ENCODE peak calls at places on chromosomes 1 and 21, in nine cellular contexts. One of them, this sample, is unnamed.
A peak's percentile ranks its signal among the peaks of the same experiment; 100 is the strongest.

GRCh38 chr21:34526618-34527290 is 14.7 kb upstream of the KCNE1 start:
- DNase-seq in H7: peak; percentile 59
- DNase-seq in AG09309: peak; percentile 100
- DNase-seq in heart right ventricle: peak; percentile 92
- DNase-seq in A549: peak; percentile 93
- DNase-seq in left ventricle myocardium inferior: peak; percentile 72
- DNase-seq in GM13977: peak; percentile 38
- DNase-seq in left ventricle myocardium superior: peak; percentile 65
- DNase-seq in activated T-cell treated with anti-CD3 and anti-CD28 coated beads, Interleukin-2, amount 50 U/mL, for 4 hours: peak; percentile 15
- DNase-seq in this sample: peak; percentile 82

GRCh38 chr1:119871881-119872280 is 24.4 kb downstream of the ADAM30 start:
- DNase-seq in H7: no peak
- DNase-seq in left ventricle myocardium superior: no peak
- DNase-seq in GM13977: no peak
- DNase-seq in left ventricle myocardium inferior: no peak
- DNase-seq in heart right ventricle: no peak
- DNase-seq in activated T-cell treated with anti-CD3 and anti-CD28 coated beads, Interleukin-2, amount 50 U/mL, for 4 hours: no peak
- DNase-seq in A549: no peak
- DNase-seq in AG09309: no peak
- DNase-seq in this sample: no peak

GRCh38 chr1:113415256-113416189 is 25.2 kb downstream of the MAGI3 start:
- DNase-seq in activated T-cell treated with anti-CD3 and anti-CD28 coated beads, Interleukin-2, amount 50 U/mL, for 4 hours: no peak
- DNase-seq in A549: no peak
- DNase-seq in AG09309: no peak
- DNase-seq in left ventricle myocardium inferior: no peak
- DNase-seq in H7: no peak
- DNase-seq in GM13977: no peak
- DNase-seq in heart right ventricle: no peak
- DNase-seq in left ventricle myocardium superior: no peak
- DNase-seq in this sample: no peak

GRCh38 chr1:108646661-108647269 is 14.1 kb downstream of the HENMT1 start:
- DNase-seq in activated T-cell treated with anti-CD3 and anti-CD28 coated beads, Interleukin-2, amount 50 U/mL, for 4 hours: peak; percentile 64
- DNase-seq in H7: no peak
- DNase-seq in AG09309: peak; percentile 76
- DNase-seq in GM13977: no peak
- DNase-seq in left ventricle myocardium superior: peak; percentile 78
- DNase-seq in heart right ventricle: peak; percentile 65
- DNase-seq in left ventricle myocardium inferior: peak; percentile 71
- DNase-seq in A549: peak; percentile 24
- DNase-seq in this sample: peak; percentile 53

GRCh38 chr1:222310830-222311229 is 237.1 kb downstream of the HHIPL2 start:
- DNase-seq in left ventricle myocardium inferior: peak; percentile 34
- DNase-seq in A549: no peak
- DNase-seq in GM13977: no peak
- DNase-seq in left ventricle myocardium superior: peak; percentile 46
- DNase-seq in heart right ventricle: peak; percentile 59
- DNase-seq in AG09309: no peak
- DNase-seq in activated T-cell treated with anti-CD3 and anti-CD28 coated beads, Interleukin-2, amount 50 U/mL, for 4 hours: no peak
- DNase-seq in H7: no peak
- DNase-seq in this sample: no peak

GRCh38 chr1:1470626-1471388 is 758 bp upstream of the ATAD3B start:
- DNase-seq in left ventricle myocardium superior: no peak
- DNase-seq in AG09309: no peak
- DNase-seq in activated T-cell treated with anti-CD3 and anti-CD28 coated beads, Interleukin-2, amount 50 U/mL, for 4 hours: no peak
- DNase-seq in GM13977: no peak
- DNase-seq in H7: peak; percentile 20
- DNase-seq in A549: no peak
- DNase-seq in heart right ventricle: no peak
- DNase-seq in left ventricle myocardium inferior: no peak
- DNase-seq in this sample: peak; percentile 59

GRCh38 chr1:119160851-119161250 is 20.4 kb upstream of the WARS2 start:
- DNase-seq in H7: no peak
- DNase-seq in heart right ventricle: no peak
- DNase-seq in GM13977: no peak
- DNase-seq in AG09309: peak; percentile 79
- DNase-seq in left ventricle myocardium inferior: no peak
- DNase-seq in A549: no peak
- DNase-seq in activated T-cell treated with anti-CD3 and anti-CD28 coated beads, Interleukin-2, amount 50 U/mL, for 4 hours: no peak
- DNase-seq in left ventricle myocardium superior: no peak
- DNase-seq in this sample: no peak

GRCh38 chr1:23217421-23218115 is at the start of gene HTR1D:
- DNase-seq in GM13977: no peak
- DNase-seq in AG09309: no peak
- DNase-seq in left ventricle myocardium inferior: no peak
- DNase-seq in activated T-cell treated with anti-CD3 and anti-CD28 coated beads, Interleukin-2, amount 50 U/mL, for 4 hours: no peak
- DNase-seq in heart right ventricle: no peak
- DNase-seq in left ventricle myocardium superior: no peak
- DNase-seq in A549: no peak
- DNase-seq in H7: peak; percentile 95
- DNase-seq in this sample: peak; percentile 86

GRCh38 chr1:54051936-54052469 is 1.0 kb downstream of the TMEM59 start:
- DNase-seq in A549: no peak
- DNase-seq in GM13977: no peak
- DNase-seq in left ventricle myocardium superior: no peak
- DNase-seq in H7: peak; percentile 30
- DNase-seq in activated T-cell treated with anti-CD3 and anti-CD28 coated beads, Interleukin-2, amount 50 U/mL, for 4 hours: no peak
- DNase-seq in left ventricle myocardium inferior: no peak
- DNase-seq in AG09309: no peak
- DNase-seq in heart right ventricle: no peak
- DNase-seq in this sample: no peak

GRCh38 chr1:182687361-182687760 is 3.0 kb upstream of the RGS8 start:
- DNase-seq in left ventricle myocardium inferior: no peak
- DNase-seq in H7: no peak
- DNase-seq in A549: no peak
- DNase-seq in left ventricle myocardium superior: no peak
- DNase-seq in AG09309: no peak
- DNase-seq in heart right ventricle: no peak
- DNase-seq in GM13977: no peak
- DNase-seq in activated T-cell treated with anti-CD3 and anti-CD28 coated beads, Interleukin-2, amount 50 U/mL, for 4 hours: no peak
- DNase-seq in this sample: no peak

GRCh38 chr1:244887281-244887680 is 22.9 kb upstream of the HNRNPU start:
- DNase-seq in GM13977: no peak
- DNase-seq in H7: no peak
- DNase-seq in A549: no peak
- DNase-seq in left ventricle myocardium superior: no peak
- DNase-seq in left ventricle myocardium inferior: no peak
- DNase-seq in heart right ventricle: no peak
- DNase-seq in AG09309: no peak
- DNase-seq in activated T-cell treated with anti-CD3 and anti-CD28 coated beads, Interleukin-2, amount 50 U/mL, for 4 hours: no peak
- DNase-seq in this sample: no peak

GRCh38 chr1:89739013-89739843 is 81.6 kb upstream of the LRRC8D start:
- DNase-seq in heart right ventricle: no peak
- DNase-seq in left ventricle myocardium inferior: no peak
- DNase-seq in H7: no peak
- DNase-seq in AG09309: no peak
- DNase-seq in A549: peak; percentile 28
- DNase-seq in GM13977: no peak
- DNase-seq in left ventricle myocardium superior: no peak
- DNase-seq in activated T-cell treated with anti-CD3 and anti-CD28 coated beads, Interleukin-2, amount 50 U/mL, for 4 hours: peak; percentile 54
- DNase-seq in this sample: no peak

GRCh38 chr1:211680752-211681327 is 5.4 kb upstream of the NEK2 start:
- DNase-seq in AG09309: peak; percentile 63
- DNase-seq in heart right ventricle: peak; percentile 52
- DNase-seq in A549: peak; percentile 91
- DNase-seq in GM13977: peak; percentile 78
- DNase-seq in H7: peak; percentile 80
- DNase-seq in left ventricle myocardium superior: peak; percentile 76
- DNase-seq in left ventricle myocardium inferior: peak; percentile 46
- DNase-seq in activated T-cell treated with anti-CD3 and anti-CD28 coated beads, Interleukin-2, amount 50 U/mL, for 4 hours: peak; percentile 65
- DNase-seq in this sample: peak; percentile 74

GRCh38 chr21:32226444-32226843 is 52.4 kb downstream of the MIS18A start:
- DNase-seq in heart right ventricle: no peak
- DNase-seq in left ventricle myocardium superior: no peak
- DNase-seq in A549: no peak
- DNase-seq in AG09309: no peak
- DNase-seq in GM13977: no peak
- DNase-seq in activated T-cell treated with anti-CD3 and anti-CD28 coated beads, Interleukin-2, amount 50 U/mL, for 4 hours: no peak
- DNase-seq in H7: no peak
- DNase-seq in left ventricle myocardium inferior: no peak
- DNase-seq in this sample: no peak

GRCh38 chr1:161185282-161185682 is 8.0 kb upstream of the B4GALT3 start:
- DNase-seq in GM13977: peak; percentile 88
- DNase-seq in A549: no peak
- DNase-seq in AG09309: no peak
- DNase-seq in heart right ventricle: peak; percentile 91
- DNase-seq in H7: peak; percentile 22
- DNase-seq in activated T-cell treated with anti-CD3 and anti-CD28 coated beads, Interleukin-2, amount 50 U/mL, for 4 hours: peak; percentile 51
- DNase-seq in left ventricle myocardium inferior: peak; percentile 78
- DNase-seq in left ventricle myocardium superior: peak; percentile 73
- DNase-seq in this sample: no peak

GRCh38 chr1:180286417-180286816 is 56.4 kb downstream of the LHX4 start:
- DNase-seq in left ventricle myocardium inferior: no peak
- DNase-seq in activated T-cell treated with anti-CD3 and anti-CD28 coated beads, Interleukin-2, amount 50 U/mL, for 4 hours: no peak
- DNase-seq in A549: no peak
- DNase-seq in left ventricle myocardium superior: no peak
- DNase-seq in H7: no peak
- DNase-seq in heart right ventricle: no peak
- DNase-seq in AG09309: no peak
- DNase-seq in GM13977: no peak
- DNase-seq in this sample: no peak

GRCh38 chr1:22124592-22125229 is 18.2 kb downstream of the WNT4 start:
- DNase-seq in left ventricle myocardium inferior: no peak
- DNase-seq in left ventricle myocardium superior: no peak
- DNase-seq in activated T-cell treated with anti-CD3 and anti-CD28 coated beads, Interleukin-2, amount 50 U/mL, for 4 hours: no peak
- DNase-seq in A549: no peak
- DNase-seq in heart right ventricle: no peak
- DNase-seq in H7: peak; percentile 19
- DNase-seq in GM13977: no peak
- DNase-seq in AG09309: no peak
- DNase-seq in this sample: no peak